ENCODE peak calls at places on chromosomes 11 and 22, in four cellular contexts. Y is sigmoid colon, D is PC-3, U is neural progenitor cell. Z is an unnamed sample. For H3K4me1, the result is how much of the 10 kb centered on the place peaks cover.

GRCh38 chr11:130404727-130405126 is 23.7 kb downstream of the ADAMTS8 start:
- DNase-seq in Y (no peak), U (no peak), D (no peak), Z (no peak)

GRCh38 chr11:64545605-64546004 is 45.4 kb upstream of the SLC22A12 start:
- DNase-seq in U (no peak), Y (no peak), D (peak), Z (no peak)

GRCh38 chr11:554824-555499 is 5.6 kb downstream of the LMNTD2 start:
- DNase-seq in U (peak), Y (no peak), D (peak), Z (peak)

GRCh38 chr11:95608093-95608492 is 181.5 kb downstream of the FAM76B start:
- DNase-seq in D (no peak), Y (no peak), U (peak), Z (no peak)

GRCh38 chr11:124307093-124307492 is 6.7 kb downstream of the OR8D1 start:
- DNase-seq in D (no peak), Y (no peak), U (no peak), Z (no peak)

GRCh38 chr11:3051435-3052108 is 5.7 kb downstream of the CARS1 start:
- DNase-seq in D (no peak), Y (no peak), U (no peak), Z (no peak)

GRCh38 chr11:134364261-134364660 is 32.5 kb downstream of the GLB1L2 start:
- DNase-seq in Y (peak), U (no peak), D (no peak), Z (no peak)

GRCh38 chr11:83477772-83478171 is 191.6 kb upstream of the CCDC90B start:
- DNase-seq in Y (no peak), D (no peak), U (no peak), Z (no peak)

GRCh38 chr11:87306260-87306861 is 268.6 kb downstream of the TMEM135 start:
- DNase-seq in Y (no peak), U (no peak), D (no peak), Z (no peak)

GRCh38 chr11:96021901-96022650 is 98.2 kb upstream of the MTMR2 start:
- DNase-seq in D (no peak), Y (no peak), U (peak), Z (no peak)

GRCh38 chr11:64789331-64790204 is 11.2 kb upstream of the SF1 start:
- DNase-seq in D (no peak), Y (peak), U (no peak), Z (no peak)

GRCh38 chr11:78231962-78232459 is 43.3 kb downstream of the USP35 start:
- DNase-seq in U (no peak), D (peak), Y (no peak), Z (no peak)

GRCh38 chr11:65316979-65317786 is 2.5 kb downstream of the CDC42EP2 start:
- DNase-seq in U (peak), Y (peak), D (peak), Z (peak)

GRCh38 chr11:75429902-75430691 is 2.9 kb downstream of the KLHL35 start:
- DNase-seq in D (peak), U (peak), Y (peak), Z (peak)

GRCh38 chr11:16604784-16605439 is 133.5 kb upstream of the C11orf58 start:
- DNase-seq in Y (peak), U (peak), D (no peak), Z (peak)

GRCh38 chr11:41309111-41309522 is 150.3 kb downstream of the LRRC4C start:
- DNase-seq in U (no peak), D (no peak), Y (no peak), Z (no peak)

GRCh38 chr11:114318361-114318760 is 22.2 kb downstream of the NNMT start:
- DNase-seq in D (no peak), U (peak), Y (no peak), Z (no peak)

GRCh38 chr22:17774206-17774927 is at the start of gene BID:
- DNase-seq in D (peak), Y (no peak), U (peak), Z (peak)

GRCh38 chr22:32204856-32205722 is at the start of gene RFPL2:
- DNase-seq in Y (no peak), U (peak), D (no peak), Z (peak)

GRCh38 chr11:69542314-69543168 is 61.1 kb downstream of the LINC01488 start:
- DNase-seq in D (no peak), U (no peak), Y (peak), Z (no peak)

GRCh38 chr22:44033689-44034088 is 9.6 kb downstream of the PARVB start:
- DNase-seq in Y (no peak), D (no peak), U (no peak), Z (no peak)

GRCh38 chr11:128349650-128350296 is 237.6 kb downstream of the ETS1 start:
- DNase-seq in D (no peak), Y (no peak), U (no peak), Z (no peak)

GRCh38 chr11:56911312-56911711 is 77.4 kb upstream of the OR5AK2 start:
- DNase-seq in U (no peak), D (peak), Y (no peak), Z (no peak)

GRCh38 chr22:48939441-48940265 is 888.0 kb downstream of the BRD1 start:
- DNase-seq in Y (peak), D (no peak), U (no peak), Z (no peak)

GRCh38 chr11:57321996-57322880 is 2.5 kb downstream of the TNKS1BP1 start:
- DNase-seq in D (peak), U (peak), Y (peak), Z (peak)

GRCh38 chr22:38098410-38099249 is 11.9 kb downstream of the BAIAP2L2 start:
- DNase-seq in D (no peak), U (no peak), Y (no peak), Z (no peak)

GRCh38 chr11:90229791-90230190 is 6.9 kb upstream of the CHORDC1 start:
- DNase-seq in D (no peak), U (no peak), Y (no peak), Z (no peak)

GRCh38 chr11:45926536-45927331 is 4.3 kb downstream of the LARGE2 start:
- DNase-seq in D (no peak), U (no peak), Y (peak), Z (no peak)

GRCh38 chr11:116953525-116954284 is 116.3 kb upstream of the APOA1 start:
- DNase-seq in U (no peak), D (no peak), Y (no peak), Z (no peak)

GRCh38 chr11:12131943-12132789 is 21.8 kb downstream of the MICAL2 start:
- DNase-seq in U (no peak), Y (no peak), D (no peak), Z (no peak)

GRCh38 chr11:12132790-12133145 is 22.4 kb downstream of the MICAL2 start:
- DNase-seq in D (no peak), U (no peak), Y (no peak), Z (no peak)

GRCh38 chr11:12133539-12134238 is 23.3 kb downstream of the MICAL2 start:
- DNase-seq in Y (no peak), U (no peak), D (no peak), Z (no peak)

GRCh38 chr11:12135185-12135584 is 24.8 kb downstream of the MICAL2 start:
- DNase-seq in Y (no peak), U (no peak), D (no peak), Z (no peak)

GRCh38 chr11:12134239-12134590 is 23.8 kb downstream of the MICAL2 start:
- DNase-seq in U (no peak), Y (no peak), D (no peak), Z (peak)
- H3K4me1 ChIP-seq in U (under half), Y (half or more), D (under half), Z (under half)

DNA sequence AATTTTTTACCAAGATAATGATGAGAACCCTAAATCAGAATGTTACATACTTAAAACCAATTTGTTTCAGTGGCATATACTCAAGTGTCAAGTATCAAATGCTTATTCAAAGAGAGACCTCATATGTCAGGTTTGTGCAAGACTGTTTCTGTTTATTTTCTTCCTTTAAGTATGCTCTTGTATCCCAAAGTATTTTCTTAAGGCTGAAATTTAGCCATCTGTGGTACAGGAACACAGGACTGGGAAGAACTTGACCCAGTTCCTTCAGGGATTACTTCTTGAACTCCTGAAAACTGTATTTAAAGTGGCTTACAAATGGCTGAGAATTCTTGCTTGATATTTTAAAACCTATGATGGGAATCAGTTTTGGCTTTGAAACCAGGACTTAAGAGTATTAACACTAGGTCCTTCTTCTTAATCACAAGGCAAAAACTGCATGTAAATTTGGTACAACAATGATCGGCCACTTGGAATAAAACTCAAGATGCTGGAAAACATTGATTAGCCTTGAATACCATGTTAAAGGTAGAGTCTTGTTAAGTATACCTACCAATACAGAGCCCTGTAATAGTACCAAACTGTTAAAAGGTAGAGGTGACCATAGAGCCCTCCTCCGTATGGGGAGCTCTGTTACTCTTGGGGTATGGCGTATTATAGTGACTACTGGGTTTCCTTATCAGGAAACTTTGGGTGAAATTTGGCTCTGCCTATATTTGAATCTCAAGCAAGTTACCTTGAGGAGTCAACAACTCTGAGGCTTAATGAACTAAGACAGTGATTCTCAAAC is 95.9 kb downstream of the BLID start:
- DNase-seq in U (no peak), Y (no peak), D (no peak), Z (no peak)
- H3K4me3 ChIP-seq in U (no peak), Y (no peak), D (no peak), Z (no peak)

DNA sequence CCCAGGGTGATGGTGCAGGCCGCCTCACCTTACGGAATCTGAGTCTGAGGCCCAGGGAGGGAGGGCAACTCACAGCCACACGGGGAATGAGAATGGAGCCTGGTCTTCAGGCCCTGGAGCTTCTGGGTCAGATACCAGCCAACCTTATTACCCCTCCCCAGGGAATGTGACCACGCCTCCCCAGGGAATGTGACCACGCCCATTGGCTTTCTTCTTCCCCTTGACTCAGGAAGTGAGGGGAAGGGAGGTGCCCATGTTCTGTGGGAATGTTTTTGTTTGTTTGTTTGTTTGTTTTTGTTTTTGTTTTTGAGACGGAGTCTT is 57.5 kb upstream of the RBFOX2 start:
- DNase-seq in U (no peak), D (peak), Y (peak), Z (peak)
- H3K4me1 ChIP-seq in U (under half), D (under half), Y (under half), Z (under half)

DNA sequence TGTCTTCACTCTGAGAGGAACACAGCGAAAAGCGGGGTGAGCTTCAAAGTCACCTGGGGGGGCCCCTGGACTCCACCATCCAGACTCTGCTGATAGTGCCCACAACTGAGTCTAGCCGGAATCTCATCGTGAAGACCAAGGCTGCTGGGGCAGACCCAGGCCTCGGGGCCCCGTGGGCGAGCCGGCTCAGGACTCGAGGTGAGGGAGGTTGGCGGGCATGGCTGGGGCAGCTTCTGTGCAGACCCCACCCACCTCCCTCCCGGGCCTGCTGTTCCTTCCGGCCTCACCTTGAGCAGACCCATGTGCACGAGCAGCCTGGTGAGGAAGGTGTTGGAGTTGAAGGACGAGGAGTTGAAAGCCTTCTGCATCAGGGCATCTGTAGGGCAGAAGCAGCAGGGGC is 8.7 kb upstream of the CHADL start:
- DNase-seq in U (no peak), D (no peak), Y (no peak), Z (no peak)
- H3K4me3 ChIP-seq in U (no peak), D (no peak), Y (no peak), Z (no peak)

DNA sequence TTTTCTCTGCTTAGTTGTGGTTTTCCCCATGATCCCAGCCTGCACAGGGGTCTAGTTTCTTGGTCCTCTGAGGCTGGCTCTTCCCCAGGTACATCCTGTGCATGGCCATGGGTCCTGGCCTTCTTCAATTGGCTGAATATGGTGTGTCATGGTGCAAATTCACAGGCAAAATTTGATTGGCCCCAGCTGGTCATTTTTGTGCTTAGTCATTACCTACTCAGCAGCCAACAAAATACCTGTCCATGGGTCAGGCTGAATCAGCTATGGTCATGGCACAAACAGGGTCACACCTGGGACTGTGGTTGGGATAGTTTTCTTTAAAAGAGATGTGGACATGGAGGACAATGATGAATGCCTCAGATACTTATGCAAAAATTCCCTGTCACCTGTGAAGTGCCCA is 85.7 kb downstream of the CSNK2A3 start:
- DNase-seq in Y (no peak), U (no peak), D (peak), Z (no peak)
- H3K4me1 ChIP-seq in Y (under half), U (under half), D (under half), Z (under half)

GRCh38 chr22:28989912-28990311 is 71.7 kb downstream of the C22orf31 start:
- DNase-seq in D (no peak), Y (no peak), U (no peak), Z (no peak)

GRCh38 chr22:28988455-28988854 is 73.2 kb downstream of the C22orf31 start:
- DNase-seq in Y (no peak), D (no peak), U (no peak), Z (no peak)

GRCh38 chr22:28986366-28986765 is 75.3 kb downstream of the C22orf31 start:
- DNase-seq in U (no peak), Y (no peak), D (no peak), Z (no peak)

GRCh38 chr22:28989035-28989464 is 72.6 kb downstream of the C22orf31 start:
- DNase-seq in Y (no peak), D (peak), U (no peak), Z (no peak)

GRCh38 chr22:28989484-28989883 is 72.1 kb downstream of the C22orf31 start:
- DNase-seq in U (no peak), Y (peak), D (no peak), Z (no peak)
- H3K4me3 ChIP-seq in U (no peak), Y (no peak), D (no peak), Z (no peak)